ENCODE peak calls at places on chromosomes 6 and 20, in nine cellular contexts. E is tibial nerve; L is Caco-2; G is CD4-positive, alpha-beta memory T cell; N is heart left ventricle; K is naive thymus-derived CD4-positive, alpha-beta T cell; U is BJ; O is cardiac muscle cell; Y is AG04450. D is an unnamed sample.

GRCh38 chr6:35425284-35425683 is 26.9 kb upstream of the FANCE start:
- DNase-seq in E (no peak), L (no peak), G (no peak), N (no peak), K (no peak), U (peak; percentile 85), O (no peak), Y (peak; percentile 84), D (no peak)

GRCh38 chr6:36949636-36950035 is 4.9 kb upstream of the PI16 start:
- DNase-seq in E (no peak), L (no peak), G (no peak), N (no peak), K (no peak), U (no peak), O (no peak), Y (no peak), D (no peak)

GRCh38 chr6:67630146-67630545 is 1004.9 kb upstream of the ADGRB3 start:
- DNase-seq in E (no peak), L (no peak), G (no peak), N (no peak), K (no peak), U (peak; percentile 84), O (no peak), Y (peak; percentile 70), D (no peak)

GRCh38 chr6:43753570-43754183 is 16.3 kb upstream of the VEGFA start:
- DNase-seq in E (no peak), L (no peak), G (no peak), N (no peak), K (no peak), U (no peak), O (no peak), Y (no peak), D (no peak)

GRCh38 chr6:49668083-49668511 is 31.5 kb upstream of the RHAG start:
- DNase-seq in E (no peak), L (peak; percentile 7), G (no peak), N (no peak), K (no peak), U (no peak), O (no peak), Y (no peak), D (no peak)

GRCh38 chr6:110320307-110320706 is 37.8 kb downstream of the METTL24 start:
- DNase-seq in E (no peak), L (no peak), G (no peak), N (no peak), K (no peak), U (no peak), O (no peak), Y (no peak), D (no peak)

GRCh38 chr6:107543567-107543966 is 53.6 kb downstream of the SOBP start:
- DNase-seq in E (no peak), L (no peak), G (no peak), N (no peak), K (no peak), U (no peak), O (no peak), Y (no peak), D (no peak)

GRCh38 chr6:98716341-98716740 is 118.0 kb upstream of the POU3F2 start:
- DNase-seq in E (no peak), L (no peak), G (no peak), N (no peak), K (no peak), U (no peak), O (peak; percentile 9), Y (no peak), D (no peak)

GRCh38 chr6:14734416-14735340 is 511.2 kb upstream of the JARID2 start:
- DNase-seq in E (peak; percentile 28), L (no peak), G (peak; percentile 53), N (no peak), K (peak; percentile 36), U (peak; percentile 65), O (no peak), Y (no peak), D (peak; percentile 37)

GRCh38 chr6:162099685-162100084 is 627.9 kb downstream of the PRKN start:
- DNase-seq in E (no peak), L (no peak), G (no peak), N (no peak), K (no peak), U (peak; percentile 31), O (no peak), Y (peak; percentile 24), D (no peak)

GRCh38 chr6:73774311-73774766 is 78.3 kb downstream of the CD109 start:
- DNase-seq in E (peak; percentile 40), L (no peak), G (no peak), N (peak; percentile 62), K (no peak), U (peak; percentile 79), O (peak; percentile 2), Y (peak; percentile 56), D (no peak)

GRCh38 chr20:6766433-6766832 is 1.1 kb upstream of the BMP2 start:
- DNase-seq in E (no peak), L (no peak), G (no peak), N (no peak), K (no peak), U (no peak), O (no peak), Y (no peak), D (peak; percentile 34)

GRCh38 chr20:6765469-6766058 is 1.9 kb upstream of the BMP2 start:
- DNase-seq in E (peak; percentile 20), L (peak; percentile 60), G (no peak), N (no peak), K (no peak), U (peak; percentile 27), O (peak; percentile 53), Y (peak; percentile 34), D (peak; percentile 81)

GRCh38 chr20:6768228-6769185 is 1.0 kb downstream of the BMP2 start:
- DNase-seq in E (peak; percentile 10), L (peak; percentile 47), G (no peak), N (peak; percentile 28), K (no peak), U (no peak), O (peak; percentile 37), Y (no peak), D (peak; percentile 40)

GRCh38 chr20:6767536-6768227 is at the start of gene BMP2:
- DNase-seq in E (peak; percentile 12), L (peak; percentile 79), G (no peak), N (peak; percentile 60), K (no peak), U (no peak), O (peak; percentile 91), Y (no peak), D (peak; percentile 70)

GRCh38 chr20:6767166-6767535 is 335 bp upstream of the BMP2 start:
- DNase-seq in E (no peak), L (no peak), G (no peak), N (no peak), K (no peak), U (no peak), O (no peak), Y (no peak), D (no peak)
- H3K27me3 ChIP-seq in E (peaks cover 17% of the 10 kb centered on the region), L (no peaks in the 10 kb centered on the region), G (peaks cover 13% of the 10 kb centered on the region), N (peaks cover 42% of the 10 kb centered on the region), K (no peaks in the 10 kb centered on the region), U (peaks cover 15% of the 10 kb centered on the region), O (no peaks in the 10 kb centered on the region), Y (peaks cover 22% of the 10 kb centered on the region), D (peaks cover 4% of the 10 kb centered on the region)

DNA sequence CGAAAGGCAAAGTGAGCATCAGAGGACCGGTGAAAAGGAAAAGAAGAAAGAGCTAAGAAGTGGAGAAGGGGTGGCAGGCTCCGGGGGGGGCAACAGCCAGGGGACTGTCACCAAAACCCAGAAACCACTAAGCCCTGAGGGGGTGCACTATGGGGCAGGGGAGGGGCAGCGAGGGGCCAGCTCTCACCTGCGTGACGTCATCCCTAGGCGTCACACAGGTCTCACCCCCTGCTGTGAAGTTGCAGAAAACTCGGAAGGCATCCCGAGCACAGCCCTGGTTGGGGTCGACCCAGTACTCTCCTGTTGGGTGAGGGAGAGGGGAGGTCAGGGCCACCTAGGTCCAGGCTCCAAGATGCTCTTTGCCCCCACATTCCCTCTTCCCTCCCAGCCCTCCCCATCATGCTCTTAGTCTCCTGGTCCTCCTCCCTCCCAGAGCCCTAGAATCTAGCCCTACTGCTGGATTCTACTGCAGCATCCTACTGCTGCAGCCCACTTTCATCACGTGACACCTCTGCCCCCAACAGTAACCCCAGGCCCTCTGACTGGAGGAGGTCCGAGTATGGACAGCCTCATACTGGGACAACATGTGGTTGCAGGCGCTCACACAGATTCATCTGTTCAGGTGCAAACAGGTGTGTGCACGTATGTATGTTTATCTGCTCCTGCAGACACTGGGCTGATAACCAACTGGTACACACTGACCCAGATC is 27.4 kb downstream of the COL11A2 start:
- DNase-seq in E (no peak), L (no peak), G (no peak), N (no peak), K (no peak), U (no peak), O (no peak), Y (no peak), D (no peak)
- H3K27me3 ChIP-seq in E (no peaks in the 10 kb centered on the region), L (no peaks in the 10 kb centered on the region), G (no peaks in the 10 kb centered on the region), N (no peaks in the 10 kb centered on the region), K (no peaks in the 10 kb centered on the region), U (peaks cover 1% of the 10 kb centered on the region), O (no peaks in the 10 kb centered on the region), Y (peaks cover 3% of the 10 kb centered on the region), D (no peaks in the 10 kb centered on the region)

DNA sequence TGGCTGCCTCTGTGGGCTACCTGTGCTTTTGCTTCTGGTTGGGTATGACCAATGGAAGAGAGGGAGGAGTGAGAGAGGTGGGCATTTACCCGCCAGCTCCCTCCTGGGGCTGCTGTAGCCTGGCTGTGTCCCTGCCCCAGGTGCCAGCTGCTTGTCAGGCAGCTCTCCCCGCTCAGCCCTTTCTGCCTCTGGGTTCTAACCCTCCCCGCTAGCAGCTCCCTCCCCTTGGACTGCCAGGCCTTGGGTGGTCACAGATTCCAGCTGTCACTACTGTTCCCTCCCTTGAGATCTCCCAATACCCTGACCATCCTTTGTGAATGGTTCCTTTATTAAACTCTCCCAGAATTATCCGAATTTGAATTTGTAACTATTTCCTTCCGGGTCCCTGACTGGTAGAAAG is 95.5 kb upstream of the RNF24 start:
- DNase-seq in E (no peak), L (no peak), G (no peak), N (no peak), K (no peak), U (no peak), O (no peak), Y (no peak), D (no peak)
- H3K27me3 ChIP-seq in E (no peaks in the 10 kb centered on the region), L (no peaks in the 10 kb centered on the region), G (no peaks in the 10 kb centered on the region), N (no peaks in the 10 kb centered on the region), K (no peaks in the 10 kb centered on the region), U (no peaks in the 10 kb centered on the region), O (peaks cover 4% of the 10 kb centered on the region), Y (no peaks in the 10 kb centered on the region), D (no peaks in the 10 kb centered on the region)

GRCh38 chr20:36308986-36309385 is 2.8 kb downstream of the DLGAP4 start:
- DNase-seq in E (no peak), L (no peak), G (no peak), N (no peak), K (no peak), U (no peak), O (no peak), Y (no peak), D (no peak)

GRCh38 chr20:36305602-36306556 is at the start of gene DLGAP4:
- DNase-seq in E (no peak), L (no peak), G (no peak), N (no peak), K (no peak), U (no peak), O (peak; percentile 54), Y (no peak), D (no peak)

GRCh38 chr20:36306557-36307411 is 645 bp downstream of the DLGAP4 start:
- DNase-seq in E (no peak), L (no peak), G (no peak), N (no peak), K (no peak), U (no peak), O (no peak), Y (no peak), D (no peak)

GRCh38 chr20:36308318-36308710 is 2.2 kb downstream of the DLGAP4 start:
- DNase-seq in E (no peak), L (no peak), G (no peak), N (no peak), K (no peak), U (no peak), O (no peak), Y (no peak), D (no peak)

GRCh38 chr20:36307412-36308317 is 1.5 kb downstream of the DLGAP4 start:
- DNase-seq in E (no peak), L (no peak), G (no peak), N (no peak), K (no peak), U (no peak), O (peak; percentile 42), Y (no peak), D (no peak)
- H3K27me3 ChIP-seq in E (peaks cover 94% of the 10 kb centered on the region), L (peaks cover 16% of the 10 kb centered on the region), G (peaks cover 20% of the 10 kb centered on the region), N (peaks cover 67% of the 10 kb centered on the region), K (peaks cover 3% of the 10 kb centered on the region), U (peaks cover 56% of the 10 kb centered on the region), O (peaks cover 93% of the 10 kb centered on the region), Y (peaks cover 81% of the 10 kb centered on the region), D (peaks cover 58% of the 10 kb centered on the region)

D was measured in small intestine.